ENCODE peak calls at places on chromosome 2, in eight cellular contexts. P is adipocyte, L is DND-41, A is MM.1S, Q is mesendoderm, X is neural progenitor cell, I is SK-N-SH, T is IMR-90. V is an unnamed sample.

GRCh38 chr2:58073008-58073407 is 26.4 kb downstream of the VRK2 start:
- DNase-seq in P (no peak), L (no peak), A (no peak), Q (no peak), X (no peak), I (no peak), T (no peak), V (no peak)

GRCh38 chr2:237540223-237540775 is 26.1 kb upstream of the PRLH start:
- DNase-seq in P (no peak), L (no peak), A (no peak), Q (no peak), X (no peak), I (no peak), T (no peak), V (no peak)

GRCh38 chr2:30404354-30405265 is 42.4 kb upstream of the LCLAT1 start:
- DNase-seq in P (no peak), L (no peak), A (no peak), Q (peak; percentile 27), X (peak; percentile 52), I (no peak), T (peak; percentile 82), V (peak; percentile 41)

GRCh38 chr2:85768713-85769112 is 14.9 kb downstream of the ATOH8 start:
- DNase-seq in P (peak; percentile 20), L (no peak), A (no peak), Q (no peak), X (peak; percentile 28), I (peak; percentile 65), T (no peak), V (peak; percentile 42)

GRCh38 chr2:179349670-179350303 is 85.2 kb upstream of the SESTD1 start:
- DNase-seq in P (no peak), L (no peak), A (no peak), Q (no peak), X (no peak), I (no peak), T (no peak), V (no peak)

GRCh38 chr2:67954125-67954748 is 108.6 kb downstream of the C1D start:
- DNase-seq in P (no peak), L (no peak), A (no peak), Q (peak; percentile 11), X (no peak), I (no peak), T (no peak), V (no peak)

GRCh38 chr2:173831312-173832229 is 133.6 kb downstream of the SP3 start:
- DNase-seq in P (peak; percentile 65), L (peak; percentile 6), A (no peak), Q (peak; percentile 4), X (peak; percentile 11), I (no peak), T (peak; percentile 68), V (peak; percentile 54)

GRCh38 chr2:197889041-197889440 is 84.6 kb downstream of the PLCL1 start:
- DNase-seq in P (peak; percentile 75), L (no peak), A (peak; percentile 80), Q (peak; percentile 95), X (peak; percentile 49), I (no peak), T (peak; percentile 64), V (peak; percentile 90)

GRCh38 chr2:174764281-174765063 is at the start of gene CHRNA1:
- DNase-seq in P (peak; percentile 67), L (no peak), A (peak; percentile 74), Q (no peak), X (no peak), I (no peak), T (peak; percentile 84), V (peak; percentile 21)

GRCh38 chr2:78780321-78780720 is 245.2 kb upstream of the REG3G start:
- DNase-seq in P (no peak), L (no peak), A (no peak), Q (no peak), X (no peak), I (peak; percentile 36), T (no peak), V (no peak)

GRCh38 chr2:6425037-6425436 is 440.7 kb downstream of the CMPK2 start:
- DNase-seq in P (no peak), L (no peak), A (no peak), Q (no peak), X (no peak), I (no peak), T (no peak), V (no peak)

GRCh38 chr2:42781204-42781603 is 11.2 kb downstream of the HAAO start:
- DNase-seq in P (no peak), L (no peak), A (no peak), Q (no peak), X (no peak), I (no peak), T (no peak), V (no peak)

GRCh38 chr2:230899287-230899686 is 25.8 kb downstream of the GPR55 start:
- DNase-seq in P (no peak), L (no peak), A (no peak), Q (peak; percentile 42), X (peak; percentile 39), I (peak; percentile 44), T (no peak), V (no peak)

GRCh38 chr2:72032481-72033041 is 115.1 kb downstream of the CYP26B1 start:
- DNase-seq in P (no peak), L (no peak), A (no peak), Q (no peak), X (no peak), I (peak; percentile 4), T (no peak), V (no peak)

GRCh38 chr2:217685255-217685605 is 317.6 kb downstream of the TNS1 start:
- DNase-seq in P (peak; percentile 98), L (no peak), A (no peak), Q (peak; percentile 91), X (no peak), I (no peak), T (peak; percentile 95), V (peak; percentile 98)

GRCh38 chr2:73110622-73111299 is 2.0 kb downstream of the RAB11FIP5 start:
- DNase-seq in P (peak; percentile 62), L (no peak), A (no peak), Q (no peak), X (no peak), I (no peak), T (peak; percentile 52), V (peak; percentile 81)

GRCh38 chr2:124261456-124261855 is 236.4 kb downstream of the CNTNAP5 start:
- DNase-seq in P (no peak), L (no peak), A (no peak), Q (no peak), X (no peak), I (no peak), T (no peak), V (no peak)

GRCh38 chr2:226548706-226549105 is 250.9 kb downstream of the IRS1 start:
- DNase-seq in P (no peak), L (no peak), A (no peak), Q (no peak), X (no peak), I (no peak), T (peak; percentile 41), V (no peak)

GRCh38 chr2:157628532-157629415 is at the start of gene ACVR1C:
- DNase-seq in P (peak; percentile 74), L (no peak), A (peak; percentile 84), Q (peak; percentile 96), X (peak; percentile 90), I (peak; percentile 92), T (peak; percentile 37), V (peak; percentile 79)

GRCh38 chr2:16653083-16653375 is 12.6 kb downstream of the CYRIA start:
- DNase-seq in P (no peak), L (no peak), A (no peak), Q (no peak), X (no peak), I (no peak), T (no peak), V (no peak)
- H3K4me3 ChIP-seq in P (no peak overlapping the region), L (no peak overlapping the region), A (no peak overlapping the region), Q (no peak overlapping the region), X (no peak overlapping the region), I (no peak overlapping the region), T (no peak overlapping the region), V (no peak overlapping the region)

DNA sequence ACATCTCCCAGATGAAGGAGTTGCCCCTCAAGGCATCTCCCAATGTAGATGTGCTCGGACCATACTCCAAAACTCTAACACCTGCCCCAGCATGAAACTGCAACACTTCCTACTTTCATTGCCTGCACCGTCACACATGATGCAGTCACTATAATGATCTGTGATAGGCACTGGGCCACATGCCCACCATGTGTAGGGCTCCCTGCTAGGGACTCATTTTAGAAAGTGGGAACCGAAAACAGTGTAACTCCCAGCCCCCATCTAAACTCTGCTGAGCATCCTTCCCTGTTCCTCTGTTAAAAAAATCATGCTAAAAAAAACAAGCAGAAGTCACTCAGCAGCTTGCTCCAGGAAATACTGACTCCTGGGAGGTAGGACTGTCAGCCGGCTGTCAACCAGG is 496.1 kb upstream of the RAB6C start:
- DNase-seq in P (no peak), L (no peak), A (no peak), Q (no peak), X (no peak), I (no peak), T (no peak), V (no peak)
- H3K9ac ChIP-seq in P (no peak overlapping the region), L (no peak overlapping the region), A (no peak overlapping the region), Q (no peak overlapping the region), X (no peak overlapping the region), I (no peak overlapping the region), T (no peak overlapping the region), V (no peak overlapping the region)

GRCh38 chr2:3189076-3189591 is 188.5 kb downstream of the EIPR1 start:
- DNase-seq in P (no peak), L (no peak), A (no peak), Q (no peak), X (no peak), I (no peak), T (peak; percentile 69), V (no peak)
- H3K4me3 ChIP-seq in P (no peak overlapping the region), L (no peak overlapping the region), A (no peak overlapping the region), Q (no peak overlapping the region), X (no peak overlapping the region), I (no peak overlapping the region), T (no peak overlapping the region), V (no peak overlapping the region)

GRCh38 chr2:28565033-28565432 is 69.2 kb downstream of the PLB1 start:
- DNase-seq in P (no peak), L (no peak), A (no peak), Q (no peak), X (no peak), I (no peak), T (no peak), V (no peak)

GRCh38 chr2:28565720-28566295 is 69.9 kb downstream of the PLB1 start:
- DNase-seq in P (no peak), L (no peak), A (no peak), Q (no peak), X (no peak), I (no peak), T (no peak), V (no peak)

GRCh38 chr2:28568533-28568932 is 72.7 kb downstream of the PLB1 start:
- DNase-seq in P (no peak), L (no peak), A (no peak), Q (no peak), X (no peak), I (no peak), T (peak; percentile 24), V (peak; percentile 22)

GRCh38 chr2:28566441-28567075 is 70.7 kb downstream of the PLB1 start:
- DNase-seq in P (peak; percentile 95), L (peak; percentile 91), A (peak; percentile 81), Q (peak; percentile 83), X (peak; percentile 93), I (peak; percentile 98), T (peak; percentile 72), V (peak; percentile 92)

DNA sequence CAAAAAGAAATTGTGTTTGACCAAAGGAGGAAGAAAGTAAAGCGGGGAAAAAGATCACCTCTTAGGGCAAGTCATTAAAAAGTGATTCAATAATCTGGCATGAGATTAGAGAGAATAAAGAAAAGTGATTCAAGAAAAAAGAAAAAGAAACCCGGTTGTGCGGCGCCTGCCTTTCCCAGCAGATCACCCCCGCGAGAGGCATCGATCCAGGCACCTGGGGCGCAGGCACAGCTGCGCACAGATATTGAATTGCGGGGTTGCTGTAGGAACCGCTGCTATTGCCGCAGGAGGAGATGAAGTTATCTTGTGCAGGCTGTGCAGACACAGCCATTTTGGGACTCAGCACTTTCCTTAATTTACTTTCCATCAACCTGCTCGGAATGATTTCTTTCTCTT is 71.2 kb downstream of the PLB1 start:
- DNase-seq in P (no peak), L (peak; percentile 56), A (peak; percentile 38), Q (no peak), X (peak; percentile 57), I (peak; percentile 71), T (no peak), V (no peak)
- H3K9ac ChIP-seq in P (peak overlapping the region; percentile 87), L (peak overlapping the region; percentile 59), A (peak overlapping the region; percentile 67), Q (peak overlapping the region; percentile 65), X (no peak overlapping the region), I (peak overlapping the region; percentile 60), T (peak overlapping the region; percentile 62), V (peak overlapping the region; percentile 78)